ENCODE peak calls at places on chromosome 22, in nine cellular contexts. One of them, this sample, is unnamed.

GRCh38 chr22:33891992-33892391 is 28.3 kb downstream of the LARGE1 start:
- DNase-seq in psoas muscle: no peak
- DNase-seq in left ventricle myocardium inferior: no peak
- DNase-seq in pancreas: no peak
- DNase-seq in H1: no peak
- DNase-seq in suprapubic skin: no peak
- DNase-seq in ascending aorta: no peak
- DNase-seq in astrocyte of the spinal cord: no peak
- DNase-seq in ovary: no peak
- DNase-seq in this sample: no peak

GRCh38 chr22:30610299-30610698 is 3.3 kb downstream of the TCN2 start:
- DNase-seq in psoas muscle: peak; percentile 65
- DNase-seq in left ventricle myocardium inferior: no peak
- DNase-seq in pancreas: no peak
- DNase-seq in H1: no peak
- DNase-seq in suprapubic skin: no peak
- DNase-seq in ascending aorta: no peak
- DNase-seq in astrocyte of the spinal cord: no peak
- DNase-seq in ovary: no peak
- DNase-seq in this sample: no peak

GRCh38 chr22:20205964-20206708 is 55.3 kb upstream of the CCDC188 start:
- DNase-seq in psoas muscle: peak; percentile 74
- DNase-seq in left ventricle myocardium inferior: peak; percentile 67
- DNase-seq in pancreas: peak; percentile 69
- DNase-seq in H1: no peak
- DNase-seq in suprapubic skin: peak; percentile 76
- DNase-seq in ascending aorta: peak; percentile 74
- DNase-seq in astrocyte of the spinal cord: peak; percentile 54
- DNase-seq in ovary: peak; percentile 74
- DNase-seq in this sample: no peak

GRCh38 chr22:26805131-26805530 is 147.7 kb downstream of the MIAT start:
- DNase-seq in psoas muscle: no peak
- DNase-seq in left ventricle myocardium inferior: no peak
- DNase-seq in pancreas: no peak
- DNase-seq in H1: no peak
- DNase-seq in suprapubic skin: no peak
- DNase-seq in ascending aorta: no peak
- DNase-seq in astrocyte of the spinal cord: peak; percentile 41
- DNase-seq in ovary: no peak
- DNase-seq in this sample: no peak

GRCh38 chr22:41305646-41306045 is 4.3 kb downstream of the ZC3H7B start:
- DNase-seq in psoas muscle: peak; percentile 75
- DNase-seq in left ventricle myocardium inferior: no peak
- DNase-seq in pancreas: no peak
- DNase-seq in H1: no peak
- DNase-seq in suprapubic skin: no peak
- DNase-seq in ascending aorta: no peak
- DNase-seq in astrocyte of the spinal cord: peak; percentile 56
- DNase-seq in ovary: no peak
- DNase-seq in this sample: no peak

GRCh38 chr22:33577862-33578411 is 342.3 kb downstream of the LARGE1 start:
- DNase-seq in psoas muscle: no peak
- DNase-seq in left ventricle myocardium inferior: no peak
- DNase-seq in pancreas: no peak
- DNase-seq in H1: no peak
- DNase-seq in suprapubic skin: no peak
- DNase-seq in ascending aorta: no peak
- DNase-seq in astrocyte of the spinal cord: no peak
- DNase-seq in ovary: no peak
- DNase-seq in this sample: no peak

GRCh38 chr22:44847892-44848291 is 95.5 kb downstream of the ARHGAP8 start:
- DNase-seq in psoas muscle: peak; percentile 36
- DNase-seq in left ventricle myocardium inferior: no peak
- DNase-seq in pancreas: no peak
- DNase-seq in H1: no peak
- DNase-seq in suprapubic skin: no peak
- DNase-seq in ascending aorta: no peak
- DNase-seq in astrocyte of the spinal cord: no peak
- DNase-seq in ovary: no peak
- DNase-seq in this sample: no peak

GRCh38 chr22:28075260-28075981 is 156.4 kb upstream of the PITPNB start:
- DNase-seq in psoas muscle: peak; percentile 73
- DNase-seq in left ventricle myocardium inferior: peak; percentile 20
- DNase-seq in pancreas: peak; percentile 55
- DNase-seq in H1: no peak
- DNase-seq in suprapubic skin: no peak
- DNase-seq in ascending aorta: no peak
- DNase-seq in astrocyte of the spinal cord: peak; percentile 79
- DNase-seq in ovary: no peak
- DNase-seq in this sample: no peak

GRCh38 chr22:23066200-23067022 is 3.9 kb upstream of the GNAZ start:
- DNase-seq in psoas muscle: peak; percentile 41
- DNase-seq in left ventricle myocardium inferior: no peak
- DNase-seq in pancreas: no peak
- DNase-seq in H1: no peak
- DNase-seq in suprapubic skin: peak; percentile 45
- DNase-seq in ascending aorta: peak; percentile 53
- DNase-seq in astrocyte of the spinal cord: no peak
- DNase-seq in ovary: peak; percentile 16
- DNase-seq in this sample: no peak

GRCh38 chr22:37647928-37648327 is 8.5 kb downstream of the SH3BP1 start:
- DNase-seq in psoas muscle: no peak
- DNase-seq in left ventricle myocardium inferior: no peak
- DNase-seq in pancreas: peak; percentile 79
- DNase-seq in H1: no peak
- DNase-seq in suprapubic skin: no peak
- DNase-seq in ascending aorta: no peak
- DNase-seq in astrocyte of the spinal cord: peak; percentile 59
- DNase-seq in ovary: peak; percentile 28
- DNase-seq in this sample: no peak

GRCh38 chr22:44802956-44803355 is 50.6 kb downstream of the ARHGAP8 start:
- DNase-seq in psoas muscle: no peak
- DNase-seq in left ventricle myocardium inferior: no peak
- DNase-seq in pancreas: no peak
- DNase-seq in H1: no peak
- DNase-seq in suprapubic skin: no peak
- DNase-seq in ascending aorta: no peak
- DNase-seq in astrocyte of the spinal cord: no peak
- DNase-seq in ovary: no peak
- DNase-seq in this sample: no peak

GRCh38 chr22:20549232-20549841 is 41.9 kb downstream of the MED15 start:
- DNase-seq in psoas muscle: peak; percentile 54
- DNase-seq in left ventricle myocardium inferior: no peak
- DNase-seq in pancreas: no peak
- DNase-seq in H1: no peak
- DNase-seq in suprapubic skin: peak; percentile 70
- DNase-seq in ascending aorta: no peak
- DNase-seq in astrocyte of the spinal cord: peak; percentile 46
- DNase-seq in ovary: no peak
- DNase-seq in this sample: no peak

GRCh38 chr22:25758316-25758715 is 16.3 kb downstream of the MYO18B start:
- DNase-seq in psoas muscle: no peak
- DNase-seq in left ventricle myocardium inferior: no peak
- DNase-seq in pancreas: no peak
- DNase-seq in H1: no peak
- DNase-seq in suprapubic skin: no peak
- DNase-seq in ascending aorta: no peak
- DNase-seq in astrocyte of the spinal cord: no peak
- DNase-seq in ovary: no peak
- DNase-seq in this sample: no peak

GRCh38 chr22:44245867-44246266 is 65.1 kb downstream of the PARVG start:
- DNase-seq in psoas muscle: no peak
- DNase-seq in left ventricle myocardium inferior: no peak
- DNase-seq in pancreas: no peak
- DNase-seq in H1: no peak
- DNase-seq in suprapubic skin: no peak
- DNase-seq in ascending aorta: peak; percentile 33
- DNase-seq in astrocyte of the spinal cord: no peak
- DNase-seq in ovary: no peak
- DNase-seq in this sample: no peak

DNA sequence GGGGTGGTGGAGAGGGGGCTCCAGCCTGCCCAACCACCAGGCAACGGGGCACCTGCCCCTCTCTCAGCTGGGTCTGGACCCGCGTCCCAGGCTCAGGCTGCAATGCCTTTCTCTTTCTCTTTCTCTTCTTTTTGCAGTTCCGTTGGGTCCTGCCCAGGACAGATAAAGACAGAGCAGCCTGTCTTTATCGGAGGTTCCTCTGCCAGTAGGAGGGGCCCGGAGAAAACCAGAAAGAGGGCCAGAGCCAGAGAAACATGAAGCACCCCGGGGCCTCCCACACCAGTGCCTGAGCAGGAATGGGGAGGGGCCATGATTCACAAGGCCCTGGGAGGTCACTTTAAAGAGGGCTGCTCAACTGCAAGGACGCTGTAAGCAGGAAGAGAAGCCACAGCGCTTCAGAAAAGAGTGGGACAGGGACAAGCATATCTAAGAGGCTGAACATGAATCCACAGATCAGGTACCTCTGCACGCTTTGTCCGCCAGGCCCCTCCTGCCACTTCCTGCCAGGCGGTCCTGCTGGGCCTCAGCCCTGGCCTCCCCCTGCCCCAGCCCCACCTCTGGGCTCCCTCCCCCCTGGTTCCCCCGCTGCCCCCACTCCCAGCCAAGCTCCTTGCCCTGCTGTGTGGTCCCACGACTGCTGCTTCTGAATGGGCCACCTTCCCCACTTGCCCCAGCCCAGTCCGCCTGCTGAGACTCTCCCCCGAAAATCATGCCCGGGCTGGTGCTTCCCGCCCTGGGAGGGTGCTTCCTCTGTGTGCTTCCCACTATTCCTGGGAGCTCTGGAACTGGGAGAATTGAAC is at the start of gene APOBEC3C:
- DNase-seq in psoas muscle: peak; percentile 75
- DNase-seq in left ventricle myocardium inferior: peak; percentile 76
- DNase-seq in pancreas: peak; percentile 51
- DNase-seq in H1: no peak
- DNase-seq in suprapubic skin: peak; percentile 79
- DNase-seq in ascending aorta: peak; percentile 89
- DNase-seq in astrocyte of the spinal cord: peak; percentile 85
- DNase-seq in ovary: peak; percentile 84
- DNase-seq in this sample: peak; percentile 34
- TF ChIP-seq CTCF in psoas muscle: no peak
- TF ChIP-seq CTCF in left ventricle myocardium inferior: no peak
- TF ChIP-seq CTCF in pancreas: no peak
- TF ChIP-seq CTCF in H1: no peak
- TF ChIP-seq CTCF in suprapubic skin: no peak
- TF ChIP-seq CTCF in ascending aorta: no peak
- TF ChIP-seq CTCF in astrocyte of the spinal cord: no peak
- TF ChIP-seq CTCF in ovary: no peak
- TF ChIP-seq CTCF in this sample: no peak

GRCh38 chr22:35915477-35916013 is 113.1 kb downstream of the RBFOX2 start:
- DNase-seq in psoas muscle: no peak
- DNase-seq in left ventricle myocardium inferior: no peak
- DNase-seq in pancreas: no peak
- DNase-seq in H1: no peak
- DNase-seq in suprapubic skin: no peak
- DNase-seq in ascending aorta: no peak
- DNase-seq in astrocyte of the spinal cord: peak; percentile 39
- DNase-seq in ovary: no peak
- DNase-seq in this sample: no peak
- H3K4me3 ChIP-seq in psoas muscle: peak overlapping the region; percentile 68
- H3K4me3 ChIP-seq in left ventricle myocardium inferior: peak overlapping the region; percentile 66
- H3K4me3 ChIP-seq in pancreas: peak overlapping the region; percentile 34
- H3K4me3 ChIP-seq in H1: peak overlapping the region; percentile 39
- H3K4me3 ChIP-seq in suprapubic skin: peak overlapping the region; percentile 49
- H3K4me3 ChIP-seq in ascending aorta: peak overlapping the region; percentile 66
- H3K4me3 ChIP-seq in astrocyte of the spinal cord: peak overlapping the region; percentile 39
- H3K4me3 ChIP-seq in ovary: peak overlapping the region; percentile 44
- H3K4me3 ChIP-seq in this sample: peak overlapping the region; percentile 71

DNA sequence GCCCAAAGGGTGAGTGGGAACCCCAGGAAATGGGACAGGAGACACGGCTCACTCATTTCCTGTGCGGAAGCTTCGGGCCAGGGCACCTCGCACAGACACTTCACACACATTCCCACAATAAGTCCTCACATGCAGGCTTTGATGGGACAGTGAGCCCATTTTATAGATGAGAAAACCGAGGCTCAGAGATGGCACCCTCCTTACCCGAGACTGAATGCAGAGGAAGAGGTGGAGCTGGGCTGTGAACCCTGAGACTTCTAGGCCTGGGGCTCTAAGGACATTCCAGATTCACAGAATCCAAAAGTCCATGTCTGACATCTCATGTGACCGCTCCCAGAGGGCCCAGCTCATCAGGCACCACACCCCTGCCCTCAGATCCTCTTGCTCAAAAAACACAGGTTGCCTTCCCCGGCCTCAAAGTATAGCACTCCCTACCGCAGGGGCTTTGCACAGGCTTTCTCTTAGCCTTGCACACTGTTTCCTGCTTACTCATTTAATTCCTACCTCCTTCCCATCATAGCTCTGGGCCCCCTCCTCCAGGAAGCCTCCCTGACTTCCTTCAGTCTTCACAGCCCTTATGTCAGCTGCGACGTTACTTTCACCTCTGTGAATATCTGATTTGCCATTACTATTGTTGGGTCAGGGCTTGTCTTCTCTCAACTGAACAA is 57.1 kb upstream of the TCF20 start:
- DNase-seq in psoas muscle: no peak
- DNase-seq in left ventricle myocardium inferior: no peak
- DNase-seq in pancreas: no peak
- DNase-seq in H1: no peak
- DNase-seq in suprapubic skin: no peak
- DNase-seq in ascending aorta: no peak
- DNase-seq in astrocyte of the spinal cord: no peak
- DNase-seq in ovary: no peak
- DNase-seq in this sample: no peak
- TF ChIP-seq CTCF in psoas muscle: no peak
- TF ChIP-seq CTCF in left ventricle myocardium inferior: no peak
- TF ChIP-seq CTCF in pancreas: no peak
- TF ChIP-seq CTCF in H1: no peak
- TF ChIP-seq CTCF in suprapubic skin: no peak
- TF ChIP-seq CTCF in ascending aorta: no peak
- TF ChIP-seq CTCF in astrocyte of the spinal cord: no peak
- TF ChIP-seq CTCF in ovary: no peak
- TF ChIP-seq CTCF in this sample: no peak

DNA sequence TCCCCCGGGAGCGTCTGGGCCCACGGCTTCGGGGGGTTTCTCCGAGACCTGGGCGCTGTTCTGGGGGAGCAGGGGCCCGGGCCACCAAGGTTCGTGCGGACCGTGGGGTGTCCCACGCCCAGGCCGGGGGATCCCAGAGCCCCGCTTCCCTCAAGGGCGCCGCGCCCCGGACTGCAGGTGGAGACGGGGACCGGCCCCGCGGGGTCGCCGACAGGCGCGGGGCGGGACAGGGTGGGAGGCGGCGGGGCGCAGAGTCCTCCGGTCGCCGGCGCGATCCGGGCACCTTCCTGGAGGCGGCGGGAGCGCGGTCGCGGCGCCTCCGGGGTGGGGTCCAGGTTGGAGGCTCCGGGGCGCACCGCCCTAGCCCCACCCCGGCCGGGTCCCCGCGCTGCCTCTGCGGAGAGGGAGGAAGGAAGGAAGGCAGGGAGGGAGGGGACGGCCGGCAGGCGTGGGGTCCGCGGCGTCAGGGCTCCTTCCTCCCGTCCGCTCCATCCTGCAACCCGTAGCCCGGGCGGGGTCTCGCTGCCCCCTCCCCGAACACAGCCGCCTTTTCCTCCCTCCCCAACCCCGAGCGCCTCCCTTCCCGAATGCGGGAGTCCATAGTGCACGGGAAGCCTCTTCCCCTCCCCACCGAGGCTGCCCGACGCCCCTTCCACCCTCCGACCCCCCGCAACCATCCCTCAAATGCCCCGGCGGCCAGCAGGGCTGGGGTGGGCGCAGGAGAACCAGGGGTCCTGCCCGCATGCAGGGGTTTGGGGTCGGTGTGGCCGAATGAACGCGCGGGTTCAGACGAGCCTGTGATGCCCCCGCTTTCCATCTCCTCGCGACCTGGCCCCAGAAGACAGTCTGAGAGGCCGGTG is 4.3 kb upstream of the ZBED4 start:
- DNase-seq in psoas muscle: no peak
- DNase-seq in left ventricle myocardium inferior: no peak
- DNase-seq in pancreas: no peak
- DNase-seq in H1: no peak
- DNase-seq in suprapubic skin: no peak
- DNase-seq in ascending aorta: no peak
- DNase-seq in astrocyte of the spinal cord: no peak
- DNase-seq in ovary: no peak
- DNase-seq in this sample: no peak
- H3K4me3 ChIP-seq in psoas muscle: peak overlapping the region; percentile 65
- H3K4me3 ChIP-seq in left ventricle myocardium inferior: peak overlapping the region; percentile 68
- H3K4me3 ChIP-seq in pancreas: peak overlapping the region; percentile 70
- H3K4me3 ChIP-seq in H1: peak overlapping the region; percentile 27
- H3K4me3 ChIP-seq in suprapubic skin: peak overlapping the region; percentile 49
- H3K4me3 ChIP-seq in ascending aorta: peak overlapping the region; percentile 62
- H3K4me3 ChIP-seq in astrocyte of the spinal cord: no peak overlapping the region
- H3K4me3 ChIP-seq in ovary: peak overlapping the region; percentile 16
- H3K4me3 ChIP-seq in this sample: peak overlapping the region; percentile 72